ENCODE peak calls at places on chromosomes 16 and 17, in six cellular contexts. P is CD8-positive, alpha-beta memory T cell; I is fibroblast of lung; R is effector memory CD4-positive, alpha-beta T cell; V is endodermal cell; F is A673. U is an unnamed sample. For H3K36me3, H3K27me3 and H3K4me1, the result is how much of the 10 kb centered on the place peaks cover.

GRCh38 chr16:31202402-31203385 is at the start of gene PYCARD:
- DNase-seq in P (peak), I (peak), R (no peak), V (peak), F (no peak), U (no peak)

GRCh38 chr17:18041776-18042175 is 2.6 kb downstream of the GID4 start:
- DNase-seq in P (no peak), I (peak), R (no peak), V (no peak), F (no peak), U (no peak)

GRCh38 chr17:76530826-76531500 is 6.5 kb downstream of the CYGB start:
- DNase-seq in P (no peak), I (no peak), R (no peak), V (no peak), F (no peak), U (no peak)

GRCh38 chr17:59124665-59125064 is 18.0 kb upstream of the TRIM37 start:
- DNase-seq in P (no peak), I (no peak), R (no peak), V (no peak), F (no peak), U (no peak)

GRCh38 chr16:1749152-1750117 is 21.9 kb downstream of the NME3 start:
- DNase-seq in P (no peak), I (peak), R (no peak), V (no peak), F (no peak), U (no peak)

GRCh38 chr17:17020821-17021193 is 21.4 kb upstream of the MPRIP start:
- DNase-seq in P (no peak), I (no peak), R (no peak), V (no peak), F (no peak), U (no peak)

GRCh38 chr17:3964203-3965122 is at the start of gene ATP2A3:
- DNase-seq in P (peak), I (no peak), R (peak), V (peak), F (peak), U (peak)

GRCh38 chr17:57678393-57678792 is 66.7 kb downstream of the CCDC182 start:
- DNase-seq in P (no peak), I (no peak), R (no peak), V (peak), F (no peak), U (no peak)

GRCh38 chr16:81626181-81626674 is 152.9 kb upstream of the PLCG2 start:
- DNase-seq in P (no peak), I (peak), R (no peak), V (no peak), F (no peak), U (no peak)

GRCh38 chr17:73278465-73279453 is 17.1 kb upstream of the CPSF4L start:
- DNase-seq in P (no peak), I (peak), R (no peak), V (no peak), F (peak), U (peak)

DNA sequence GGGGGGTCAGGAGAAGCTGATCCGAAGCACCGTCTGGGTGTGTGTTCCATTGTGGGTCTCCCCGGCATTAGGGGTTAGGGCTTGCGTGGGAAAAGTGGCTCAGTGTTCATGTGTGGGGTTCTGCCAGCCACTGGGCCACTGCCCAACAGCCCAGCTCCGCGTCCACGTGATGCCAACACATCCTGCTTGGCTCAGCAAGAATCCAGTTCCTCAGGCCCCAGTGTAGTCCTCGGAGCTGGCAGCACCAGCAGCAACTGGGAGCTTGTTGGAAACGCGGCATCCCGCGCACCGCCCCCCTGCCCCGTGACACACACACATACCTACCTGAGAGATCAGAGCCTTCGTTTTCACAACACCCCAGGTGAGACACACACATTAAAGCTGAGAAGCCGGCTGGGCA is 18.9 kb downstream of the LGALS9 start:
- DNase-seq in P (no peak), I (no peak), R (no peak), V (no peak), F (no peak), U (no peak)
- H3K36me3 ChIP-seq in P (under half), I (under half), R (under half), V (under half), F (under half), U (under half)

GRCh38 chr17:2023256-2023655 is 1.9 kb downstream of the RTN4RL1 start:
- DNase-seq in P (no peak), I (no peak), R (no peak), V (no peak), F (no peak), U (no peak)
- H3K27me3 ChIP-seq in P (under half), I (under half), R (under half), V (under half), F (under half), U (under half)

DNA sequence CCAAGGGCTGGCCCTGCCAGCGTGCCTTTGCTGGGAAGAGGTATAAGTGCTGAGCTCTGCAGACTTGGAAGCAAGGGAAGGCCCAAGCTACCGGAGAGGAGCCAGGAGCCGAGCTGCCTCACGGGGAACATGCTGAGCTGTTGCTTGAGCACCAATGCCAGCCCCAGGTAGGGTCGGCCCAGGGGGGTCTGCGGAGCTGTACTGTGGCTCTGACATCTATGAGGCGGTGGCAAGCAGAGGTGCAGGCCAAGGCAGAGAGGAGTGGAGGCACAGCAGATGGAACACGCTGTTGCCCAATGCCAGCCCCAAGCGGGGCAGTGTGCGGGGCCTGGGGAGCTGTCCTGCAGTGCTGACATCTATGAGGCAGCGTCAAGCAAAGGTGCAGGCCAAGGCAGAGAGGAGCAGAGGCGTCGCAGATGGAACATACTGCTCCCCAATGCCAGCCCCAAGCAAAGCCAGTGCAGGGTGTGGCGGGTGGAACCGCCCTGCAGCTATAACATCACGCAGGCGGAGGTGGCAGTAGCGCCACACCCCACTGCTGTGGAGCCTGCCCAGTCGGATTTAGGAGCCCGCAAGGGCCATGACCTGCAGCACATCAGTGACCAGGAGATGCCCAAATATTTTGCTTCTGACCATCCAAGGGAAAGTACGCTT is 10.0 kb downstream of the GGA2 start:
- DNase-seq in P (no peak), I (no peak), R (no peak), V (no peak), F (no peak), U (no peak)
- H3K4me1 ChIP-seq in P (under half), I (under half), R (under half), V (under half), F (under half), U (under half)

DNA sequence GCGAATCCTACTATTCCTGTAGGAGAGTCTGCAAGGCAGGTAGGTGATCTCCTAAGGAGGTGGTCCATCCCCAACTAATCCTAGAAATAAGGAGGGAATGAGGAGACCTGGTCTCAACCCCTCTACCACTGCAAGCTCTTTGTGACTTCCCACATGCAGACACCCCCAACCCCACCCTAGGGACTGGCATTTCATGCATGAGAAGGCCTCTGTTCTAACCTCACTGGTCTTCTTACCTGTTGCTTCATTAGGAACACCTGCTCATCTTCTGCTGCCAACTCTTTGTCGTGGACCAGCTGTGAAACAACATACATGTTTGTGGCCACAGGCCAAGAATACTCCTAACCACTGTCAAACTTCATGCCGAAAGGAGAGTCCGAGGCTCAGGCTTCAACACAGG is 22.6 kb downstream of the DYNC1LI2 start:
- DNase-seq in P (no peak), I (no peak), R (no peak), V (no peak), F (no peak), U (no peak)
- H3K36me3 ChIP-seq in P (under half), I (under half), R (half or more), V (half or more), F (half or more), U (half or more)

GRCh38 chr17:48751733-48752398 is 23.3 kb upstream of the HOXB13 start:
- DNase-seq in P (no peak), I (no peak), R (no peak), V (no peak), F (no peak), U (no peak)

GRCh38 chr17:48752399-48753288 is 24.1 kb upstream of the HOXB13 start:
- DNase-seq in P (no peak), I (no peak), R (no peak), V (peak), F (no peak), U (no peak)

GRCh38 chr17:48754500-48755261 is 26.1 kb upstream of the HOXB13 start:
- DNase-seq in P (no peak), I (no peak), R (no peak), V (peak), F (peak), U (no peak)

GRCh38 chr17:48755346-48755745 is 26.8 kb upstream of the HOXB13 start:
- DNase-seq in P (no peak), I (no peak), R (no peak), V (no peak), F (no peak), U (no peak)

DNA sequence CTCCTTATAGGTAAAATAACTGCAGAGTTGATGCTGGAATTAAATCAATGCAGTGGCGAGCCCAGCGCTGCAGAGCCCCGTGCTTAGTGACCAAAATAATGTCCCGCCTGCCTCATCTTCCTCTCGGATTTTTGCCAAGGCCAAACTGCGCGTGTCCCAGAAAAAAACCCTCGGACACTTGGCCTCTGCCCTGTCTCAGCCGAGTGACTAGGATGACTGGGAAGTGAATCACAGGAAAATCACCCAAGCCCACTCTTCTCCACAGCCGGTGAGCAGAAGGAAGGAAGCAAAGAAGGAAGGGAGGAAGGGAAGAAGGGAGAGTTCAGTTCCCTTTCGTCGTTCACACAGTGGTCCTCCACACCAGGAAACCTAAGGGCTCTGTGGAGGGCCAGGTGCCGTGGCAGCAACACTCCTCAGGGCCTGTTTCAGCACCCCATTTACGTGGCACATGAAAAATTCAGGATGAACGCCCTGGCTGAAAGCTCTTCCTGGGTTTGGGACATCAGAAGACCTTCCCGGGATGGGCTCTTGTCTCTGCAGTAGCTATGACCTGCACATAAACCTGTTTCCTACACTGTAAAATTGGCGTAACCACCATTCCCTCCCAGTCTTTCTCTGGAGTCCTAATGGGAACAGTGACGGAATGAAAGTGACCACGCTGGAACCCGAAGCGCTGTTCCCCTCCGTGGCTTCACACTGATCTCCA is 25.4 kb upstream of the HOXB13 start:
- DNase-seq in P (no peak), I (no peak), R (no peak), V (no peak), F (no peak), U (no peak)
- H3K27me3 ChIP-seq in P (half or more), I (half or more), R (half or more), V (half or more), F (under half), U (half or more)

DNA sequence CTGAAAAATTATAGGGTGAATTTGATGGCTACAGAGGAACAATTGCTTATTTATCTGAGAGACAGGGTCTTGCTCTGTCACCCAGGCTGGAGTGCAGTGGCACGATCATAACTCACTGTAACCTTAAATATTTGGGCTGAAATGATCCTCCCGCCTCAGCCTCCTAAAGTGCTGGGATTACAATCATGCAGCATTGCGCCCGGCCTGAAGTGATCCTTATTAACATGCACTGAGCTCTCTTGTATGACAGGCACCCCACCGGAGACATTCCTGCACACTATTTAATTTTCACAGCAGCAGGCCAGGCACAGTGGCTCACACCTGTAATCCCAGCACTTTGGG is 77.7 kb downstream of the CNGB1 start:
- DNase-seq in P (no peak), I (no peak), R (no peak), V (no peak), F (no peak), U (no peak)
- H3K4me1 ChIP-seq in P (under half), I (under half), R (under half), V (under half), F (under half), U (under half)

GRCh38 chr16:50781043-50781442 is 39.2 kb downstream of the CYLD start:
- DNase-seq in P (no peak), I (peak), R (no peak), V (peak), F (no peak), U (no peak)
- H3K36me3 ChIP-seq in P (half or more), I (under half), R (half or more), V (under half), F (under half), U (under half)